ENCODE peak calls at places on chromosomes 13 and 19, in four cellular contexts. X is A549, R is SK-N-SH, D is GM12878. J is an unnamed sample.

GRCh38 chr13:98676239-98676638 is 76.2 kb downstream of the SLC15A1 start:
- DNase-seq in D (no peak), R (no peak), X (no peak), J (no peak)

GRCh38 chr13:29543230-29544215 is 52.0 kb downstream of the SLC7A1 start:
- DNase-seq in D (peak), X (no peak), R (no peak), J (peak)

GRCh38 chr19:30689474-30689873 is 317.3 kb downstream of the ZNF536 start:
- DNase-seq in X (no peak), R (peak), D (no peak), J (no peak)

GRCh38 chr13:69213331-69213850 is 894.2 kb upstream of the ATXN8OS start:
- DNase-seq in R (no peak), D (no peak), X (no peak), J (no peak)

GRCh38 chr13:43364210-43365041 is 341.0 kb downstream of the DNAJC15 start:
- DNase-seq in R (no peak), X (no peak), D (no peak), J (no peak)

GRCh38 chr19:48216933-48217332 is 38.8 kb downstream of the CARD8 start:
- DNase-seq in R (no peak), X (no peak), D (no peak), J (no peak)

GRCh38 chr13:31014461-31014860 is 82.0 kb downstream of the TEX26 start:
- DNase-seq in X (no peak), D (no peak), R (no peak), J (no peak)

GRCh38 chr19:14472202-14472961 is 2.8 kb downstream of the PTGER1 start:
- DNase-seq in X (peak), D (no peak), R (peak), J (no peak)

GRCh38 chr19:41327499-41328156 is 17.7 kb downstream of the CCDC97 start:
- DNase-seq in D (no peak), R (peak), X (no peak), J (no peak)

GRCh38 chr19:48325265-48325910 is at the start of gene EMP3:
- DNase-seq in R (no peak), X (peak), D (peak), J (no peak)

GRCh38 chr13:51644649-51645048 is 60.4 kb downstream of the WDFY2 start:
- DNase-seq in R (no peak), D (no peak), X (no peak), J (no peak)

GRCh38 chr19:39070888-39071287 is 13.3 kb upstream of the ACP7 start:
- DNase-seq in D (no peak), R (no peak), X (no peak), J (no peak)

GRCh38 chr13:71240906-71241305 is 626.1 kb downstream of the DACH1 start:
- DNase-seq in X (no peak), R (peak), D (no peak), J (no peak)

GRCh38 chr13:77168232-77168631 is 141.3 kb upstream of the FBXL3 start:
- DNase-seq in X (no peak), R (no peak), D (no peak), J (no peak)
- TF ChIP-seq PBX3 in X (no peak), R (no peak), D (no peak), J (no peak)

GRCh38 chr19:3818918-3819317 is 32.7 kb upstream of the MATK start:
- DNase-seq in R (no peak), X (no peak), D (no peak), J (no peak)
- TF ChIP-seq PBX3 in R (no peak), X (no peak), D (no peak), J (no peak)

DNA sequence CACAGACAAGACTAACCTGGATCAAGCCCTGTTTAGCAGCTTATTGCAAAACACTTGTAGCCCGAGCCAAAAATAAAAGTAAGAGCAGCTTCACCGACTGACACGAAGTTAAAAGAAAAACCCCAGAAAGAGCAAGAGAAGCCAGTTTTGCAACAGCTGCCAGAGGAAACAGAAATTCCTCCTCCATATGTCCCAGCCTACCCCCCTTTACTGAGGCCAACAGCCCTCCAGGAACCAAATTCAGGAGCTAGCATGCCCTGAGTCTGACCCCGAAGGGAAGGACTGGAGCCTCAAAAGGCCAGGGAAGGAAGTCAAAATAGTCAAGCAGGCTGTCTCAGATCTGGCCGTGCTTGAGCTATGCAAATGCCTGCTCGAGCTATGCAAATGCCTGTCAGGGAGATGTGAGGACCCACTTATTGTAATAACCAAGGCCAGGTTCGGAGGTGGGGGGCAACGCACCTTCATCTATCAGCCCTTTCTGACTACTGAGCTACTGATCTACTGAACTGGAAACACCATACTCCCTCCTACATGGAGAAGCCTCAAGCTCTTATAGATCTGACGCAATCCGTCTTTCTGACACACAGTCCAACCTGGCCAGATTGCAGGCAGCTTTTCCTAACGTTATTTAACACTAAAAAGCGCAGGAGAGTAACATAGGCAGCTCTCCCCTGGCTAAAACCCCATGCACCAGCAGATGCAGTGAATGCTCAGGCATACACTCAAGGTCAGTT is 6.7 kb downstream of the SIGLEC11 start:
- DNase-seq in D (no peak), X (no peak), R (no peak), J (peak)
- TF ChIP-seq PBX3 in D (no peak), X (no peak), R (no peak), J (no peak)

GRCh38 chr19:10228925-10229324 is 2.2 kb downstream of the S1PR2 start:
- DNase-seq in D (no peak), R (peak), X (peak), J (peak)
- TF ChIP-seq PBX3 in D (no peak), R (no peak), X (no peak), J (no peak)

GRCh38 chr19:50300051-50300450 is 29.1 kb downstream of the KCNC3 start:
- DNase-seq in D (no peak), R (no peak), X (no peak), J (no peak)

GRCh38 chr19:50301607-50301971 is 27.6 kb downstream of the KCNC3 start:
- DNase-seq in R (no peak), X (no peak), D (no peak), J (no peak)

GRCh38 chr19:50303558-50303957 is 25.6 kb downstream of the KCNC3 start:
- DNase-seq in X (no peak), D (no peak), R (no peak), J (no peak)

GRCh38 chr19:50300814-50301606 is 28.2 kb downstream of the KCNC3 start:
- DNase-seq in D (no peak), X (peak), R (no peak), J (peak)
- TF ChIP-seq PBX3 in D (no peak), X (no peak), R (no peak), J (no peak)

GRCh38 chr19:47106819-47107200 is 6.8 kb downstream of the ZC3H4 start:
- DNase-seq in X (no peak), D (no peak), R (no peak), J (no peak)
- TF ChIP-seq PBX3 in X (no peak), D (no peak), R (peak), J (no peak)

GRCh38 chr19:15640904-15641597 is 354 bp downstream of the CYP4F3 start:
- DNase-seq in R (no peak), X (no peak), D (no peak), J (peak)
- TF ChIP-seq PBX3 in R (no peak), X (no peak), D (no peak), J (no peak)

GRCh38 chr19:17751103-17751911 is at the start of gene FCHO1:
- DNase-seq in R (no peak), D (peak), X (no peak), J (peak)
- TF ChIP-seq PBX3 in R (no peak), D (no peak), X (no peak), J (no peak)

GRCh38 chr13:57114945-57115344 is 25.8 kb upstream of the PRR20A start:
- DNase-seq in R (no peak), D (no peak), X (no peak), J (no peak)
- TF ChIP-seq PBX3 in R (no peak), D (no peak), X (no peak), J (no peak)

DNA sequence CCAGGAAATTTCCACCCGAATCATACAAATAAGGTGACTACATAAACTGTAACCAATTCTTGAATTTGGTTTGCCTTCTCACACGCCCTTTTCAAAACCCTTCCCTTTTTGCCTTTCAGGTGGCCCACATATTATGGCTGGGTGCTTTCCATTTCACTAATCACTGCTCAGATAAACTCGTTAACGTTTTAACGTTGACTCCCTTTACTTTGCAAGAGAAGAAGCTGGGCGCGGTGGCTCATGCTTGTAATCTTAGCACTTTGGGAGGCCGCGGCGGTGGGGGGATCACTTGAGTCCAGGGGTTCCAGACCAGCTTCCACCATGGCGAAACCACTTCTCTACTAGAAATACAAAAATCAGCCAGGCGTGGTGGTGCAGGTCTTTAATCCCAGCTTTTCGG is 19.8 kb upstream of the ZNF91 start:
- DNase-seq in R (no peak), D (no peak), X (no peak), J (no peak)
- TF ChIP-seq PBX3 in R (no peak), D (no peak), X (no peak), J (no peak)

J was measured in HepG2.